ENCODE peak calls at places on chromosome 9, in nine cellular contexts. One of them, this sample, is unnamed.

GRCh38 chr9:133115604-133116345 is 5.3 kb downstream of the RALGDS start:
- DNase-seq in SW480: no peak
- DNase-seq in lower lobe of right lung: peak; percentile 49
- DNase-seq in brain pericyte: no peak
- DNase-seq in GM12865: peak; percentile 94
- DNase-seq in NCI-H187 treated with DMSO at 0.1 percent for 48 hours: no peak
- DNase-seq in fibroblast of lung: no peak
- DNase-seq in neuronal stem cell: no peak
- DNase-seq in NCI-H1048: no peak
- DNase-seq in this sample: peak; percentile 58

GRCh38 chr9:98062161-98062560 is 5.6 kb downstream of the NANS start:
- DNase-seq in NCI-H1048: no peak
- DNase-seq in brain pericyte: no peak
- DNase-seq in NCI-H187 treated with DMSO at 0.1 percent for 48 hours: no peak
- DNase-seq in SW480: no peak
- DNase-seq in GM12865: no peak
- DNase-seq in lower lobe of right lung: no peak
- DNase-seq in neuronal stem cell: no peak
- DNase-seq in fibroblast of lung: no peak
- DNase-seq in this sample: no peak

GRCh38 chr9:31210982-31211570 is 1173.4 kb upstream of the ACO1 start:
- DNase-seq in fibroblast of lung: peak; percentile 9
- DNase-seq in NCI-H1048: no peak
- DNase-seq in SW480: no peak
- DNase-seq in lower lobe of right lung: peak; percentile 38
- DNase-seq in GM12865: no peak
- DNase-seq in NCI-H187 treated with DMSO at 0.1 percent for 48 hours: no peak
- DNase-seq in brain pericyte: no peak
- DNase-seq in neuronal stem cell: no peak
- DNase-seq in this sample: no peak

GRCh38 chr9:2601785-2602378 is 19.7 kb upstream of the VLDLR start:
- DNase-seq in neuronal stem cell: no peak
- DNase-seq in NCI-H187 treated with DMSO at 0.1 percent for 48 hours: no peak
- DNase-seq in NCI-H1048: no peak
- DNase-seq in lower lobe of right lung: no peak
- DNase-seq in SW480: no peak
- DNase-seq in fibroblast of lung: no peak
- DNase-seq in GM12865: peak; percentile 36
- DNase-seq in brain pericyte: no peak
- DNase-seq in this sample: peak; percentile 68

GRCh38 chr9:123011878-123012528 is 21.5 kb upstream of the GPR21 start:
- DNase-seq in NCI-H187 treated with DMSO at 0.1 percent for 48 hours: no peak
- DNase-seq in lower lobe of right lung: no peak
- DNase-seq in NCI-H1048: no peak
- DNase-seq in fibroblast of lung: peak; percentile 43
- DNase-seq in SW480: no peak
- DNase-seq in brain pericyte: no peak
- DNase-seq in GM12865: no peak
- DNase-seq in neuronal stem cell: no peak
- DNase-seq in this sample: no peak

GRCh38 chr9:114156658-114157421 is 1.5 kb downstream of the COL27A1 start:
- DNase-seq in NCI-H187 treated with DMSO at 0.1 percent for 48 hours: no peak
- DNase-seq in brain pericyte: peak; percentile 55
- DNase-seq in neuronal stem cell: no peak
- DNase-seq in lower lobe of right lung: peak; percentile 64
- DNase-seq in fibroblast of lung: peak; percentile 85
- DNase-seq in SW480: no peak
- DNase-seq in NCI-H1048: no peak
- DNase-seq in GM12865: no peak
- DNase-seq in this sample: no peak

GRCh38 chr9:5551368-5551767 is 41.0 kb downstream of the PDCD1LG2 start:
- DNase-seq in fibroblast of lung: no peak
- DNase-seq in NCI-H1048: no peak
- DNase-seq in GM12865: no peak
- DNase-seq in neuronal stem cell: no peak
- DNase-seq in SW480: no peak
- DNase-seq in brain pericyte: no peak
- DNase-seq in lower lobe of right lung: no peak
- DNase-seq in NCI-H187 treated with DMSO at 0.1 percent for 48 hours: no peak
- DNase-seq in this sample: no peak

GRCh38 chr9:84597131-84597530 is 72.4 kb upstream of the NTRK2 start:
- DNase-seq in SW480: no peak
- DNase-seq in GM12865: peak; percentile 66
- DNase-seq in fibroblast of lung: no peak
- DNase-seq in NCI-H187 treated with DMSO at 0.1 percent for 48 hours: no peak
- DNase-seq in lower lobe of right lung: no peak
- DNase-seq in brain pericyte: no peak
- DNase-seq in neuronal stem cell: no peak
- DNase-seq in NCI-H1048: no peak
- DNase-seq in this sample: no peak

GRCh38 chr9:22112870-22113846 is 104.1 kb upstream of the CDKN2B start:
- DNase-seq in NCI-H187 treated with DMSO at 0.1 percent for 48 hours: no peak
- DNase-seq in neuronal stem cell: no peak
- DNase-seq in fibroblast of lung: no peak
- DNase-seq in SW480: no peak
- DNase-seq in GM12865: no peak
- DNase-seq in brain pericyte: no peak
- DNase-seq in NCI-H1048: no peak
- DNase-seq in lower lobe of right lung: no peak
- DNase-seq in this sample: no peak

GRCh38 chr9:118306773-118307172 is 602.6 kb downstream of the TLR4 start:
- DNase-seq in fibroblast of lung: no peak
- DNase-seq in neuronal stem cell: no peak
- DNase-seq in NCI-H187 treated with DMSO at 0.1 percent for 48 hours: no peak
- DNase-seq in lower lobe of right lung: no peak
- DNase-seq in brain pericyte: no peak
- DNase-seq in GM12865: no peak
- DNase-seq in NCI-H1048: no peak
- DNase-seq in SW480: no peak
- DNase-seq in this sample: no peak

GRCh38 chr9:85332487-85332886 is 409.3 kb downstream of the AGTPBP1 start:
- DNase-seq in SW480: peak; percentile 54
- DNase-seq in fibroblast of lung: no peak
- DNase-seq in NCI-H1048: no peak
- DNase-seq in NCI-H187 treated with DMSO at 0.1 percent for 48 hours: no peak
- DNase-seq in brain pericyte: no peak
- DNase-seq in lower lobe of right lung: no peak
- DNase-seq in neuronal stem cell: no peak
- DNase-seq in GM12865: peak; percentile 33
- DNase-seq in this sample: peak; percentile 81

GRCh38 chr9:112764344-112764743 is 13.8 kb downstream of the SNX30 start:
- DNase-seq in lower lobe of right lung: no peak
- DNase-seq in SW480: peak; percentile 27
- DNase-seq in brain pericyte: no peak
- DNase-seq in fibroblast of lung: no peak
- DNase-seq in NCI-H187 treated with DMSO at 0.1 percent for 48 hours: no peak
- DNase-seq in neuronal stem cell: no peak
- DNase-seq in NCI-H1048: no peak
- DNase-seq in GM12865: no peak
- DNase-seq in this sample: no peak

GRCh38 chr9:133707761-133708122 is 30.4 kb downstream of the SARDH start:
- DNase-seq in neuronal stem cell: no peak
- DNase-seq in NCI-H1048: no peak
- DNase-seq in brain pericyte: no peak
- DNase-seq in lower lobe of right lung: no peak
- DNase-seq in NCI-H187 treated with DMSO at 0.1 percent for 48 hours: no peak
- DNase-seq in fibroblast of lung: no peak
- DNase-seq in GM12865: no peak
- DNase-seq in SW480: no peak
- DNase-seq in this sample: no peak

GRCh38 chr9:138117101-138117750 is 239.6 kb downstream of the CACNA1B start:
- DNase-seq in fibroblast of lung: no peak
- DNase-seq in neuronal stem cell: no peak
- DNase-seq in SW480: no peak
- DNase-seq in GM12865: no peak
- DNase-seq in NCI-H187 treated with DMSO at 0.1 percent for 48 hours: no peak
- DNase-seq in NCI-H1048: no peak
- DNase-seq in lower lobe of right lung: no peak
- DNase-seq in brain pericyte: no peak
- DNase-seq in this sample: peak; percentile 19